ENCODE peak calls at places on chromosomes 3 and 15, in six cellular contexts. A is AG20443, Y is HTR-8/SVneo, W is cardiac muscle cell, Q is NCI-H1417, I is breast epithelium. U is an unnamed sample.

GRCh38 chr15:33296050-33296449 is 14.7 kb upstream of the RYR3 start:
- DNase-seq in A (no peak), Y (no peak), W (no peak), Q (peak; percentile 25), I (no peak), U (no peak)

GRCh38 chr3:5192568-5193319 is 5.2 kb downstream of the EDEM1 start:
- DNase-seq in A (no peak), Y (no peak), W (no peak), Q (no peak), I (no peak), U (no peak)

GRCh38 chr15:67997996-67998395 is 56.1 kb upstream of the PIAS1 start:
- DNase-seq in A (no peak), Y (peak; percentile 74), W (no peak), Q (no peak), I (no peak), U (no peak)

GRCh38 chr15:74399511-74400312 is 32.3 kb upstream of the CYP11A1 start:
- DNase-seq in A (peak; percentile 33), Y (no peak), W (no peak), Q (no peak), I (no peak), U (peak; percentile 45)

GRCh38 chr15:52208306-52208946 is 17.2 kb upstream of the GNB5 start:
- DNase-seq in A (peak; percentile 82), Y (peak; percentile 59), W (peak; percentile 70), Q (peak; percentile 49), I (no peak), U (peak; percentile 83)

GRCh38 chr15:68053997-68054657 is at the start of gene PIAS1:
- DNase-seq in A (peak; percentile 100), Y (peak; percentile 93), W (peak; percentile 96), Q (peak; percentile 99), I (peak; percentile 93), U (peak; percentile 99)

GRCh38 chr15:64155802-64156651 is 4.5 kb downstream of the SNX22 start:
- DNase-seq in A (no peak), Y (no peak), W (no peak), Q (peak; percentile 12), I (no peak), U (no peak)

GRCh38 chr3:39383913-39384664 is 919 bp downstream of the SLC25A38 start:
- DNase-seq in A (peak; percentile 99), Y (peak; percentile 94), W (peak; percentile 98), Q (no peak), I (peak; percentile 97), U (peak; percentile 99)

GRCh38 chr15:99635794-99636193 is 70.0 kb downstream of the MEF2A start:
- DNase-seq in A (no peak), Y (no peak), W (no peak), Q (no peak), I (no peak), U (no peak)

GRCh38 chr3:132625613-132626012 is 28.5 kb downstream of the ACKR4 start:
- DNase-seq in A (no peak), Y (no peak), W (no peak), Q (no peak), I (no peak), U (no peak)